ENCODE peak calls at places on chromosomes 1 and 21, in six cellular contexts. One of them, this sample, is unnamed. For H3K4me1, the result is how much of the 10 kb centered on the place peaks cover.

GRCh38 chr1:112465122-112465521 is 43.6 kb upstream of the WNT2B start:
- DNase-seq in upper lobe of left lung: no peak
- DNase-seq in HCT116: no peak
- DNase-seq in K562: no peak
- DNase-seq in stomach: no peak
- DNase-seq in endothelial cell of umbilical vein: peak
- DNase-seq in this sample: no peak

GRCh38 chr1:55262822-55263221 is 47.7 kb upstream of the USP24 start:
- DNase-seq in upper lobe of left lung: no peak
- DNase-seq in HCT116: no peak
- DNase-seq in K562: no peak
- DNase-seq in stomach: no peak
- DNase-seq in endothelial cell of umbilical vein: no peak
- DNase-seq in this sample: no peak

GRCh38 chr21:16424331-16424749 is 694.6 kb downstream of the USP25 start:
- DNase-seq in upper lobe of left lung: no peak
- DNase-seq in HCT116: no peak
- DNase-seq in K562: no peak
- DNase-seq in stomach: no peak
- DNase-seq in endothelial cell of umbilical vein: peak
- DNase-seq in this sample: no peak

GRCh38 chr21:16873581-16873980 is 639.3 kb upstream of the CXADR start:
- DNase-seq in upper lobe of left lung: no peak
- DNase-seq in HCT116: no peak
- DNase-seq in K562: no peak
- DNase-seq in stomach: no peak
- DNase-seq in endothelial cell of umbilical vein: no peak
- DNase-seq in this sample: no peak

GRCh38 chr1:27026621-27027574 is 14.2 kb upstream of the TENT5B start:
- DNase-seq in upper lobe of left lung: peak
- DNase-seq in HCT116: peak
- DNase-seq in K562: peak
- DNase-seq in stomach: peak
- DNase-seq in endothelial cell of umbilical vein: no peak
- DNase-seq in this sample: peak

GRCh38 chr1:112423207-112423606 is 27.2 kb downstream of the CTTNBP2NL start:
- DNase-seq in upper lobe of left lung: no peak
- DNase-seq in HCT116: no peak
- DNase-seq in K562: no peak
- DNase-seq in stomach: no peak
- DNase-seq in endothelial cell of umbilical vein: no peak
- DNase-seq in this sample: no peak

GRCh38 chr1:25135903-25136302 is 96.4 kb downstream of the SYF2 start:
- DNase-seq in upper lobe of left lung: no peak
- DNase-seq in HCT116: no peak
- DNase-seq in K562: no peak
- DNase-seq in stomach: no peak
- DNase-seq in endothelial cell of umbilical vein: no peak
- DNase-seq in this sample: no peak

GRCh38 chr1:32250893-32251716 is at the start of gene LCK:
- DNase-seq in upper lobe of left lung: no peak
- DNase-seq in HCT116: no peak
- DNase-seq in K562: no peak
- DNase-seq in stomach: no peak
- DNase-seq in endothelial cell of umbilical vein: no peak
- DNase-seq in this sample: peak

GRCh38 chr1:193115629-193116227 is 6.1 kb upstream of the CDC73 start:
- DNase-seq in upper lobe of left lung: peak
- DNase-seq in HCT116: peak
- DNase-seq in K562: peak
- DNase-seq in stomach: no peak
- DNase-seq in endothelial cell of umbilical vein: peak
- DNase-seq in this sample: no peak

GRCh38 chr1:210597555-210598134 is 268.9 kb downstream of the HHAT start:
- DNase-seq in upper lobe of left lung: peak
- DNase-seq in HCT116: no peak
- DNase-seq in K562: peak
- DNase-seq in stomach: no peak
- DNase-seq in endothelial cell of umbilical vein: no peak
- DNase-seq in this sample: no peak

GRCh38 chr1:32741417-32742131 is 39.0 kb upstream of the SYNC start:
- DNase-seq in upper lobe of left lung: no peak
- DNase-seq in HCT116: no peak
- DNase-seq in K562: peak
- DNase-seq in stomach: no peak
- DNase-seq in endothelial cell of umbilical vein: no peak
- DNase-seq in this sample: peak

GRCh38 chr1:74935446-74935845 is 198.7 kb upstream of the LHX8 start:
- DNase-seq in upper lobe of left lung: no peak
- DNase-seq in HCT116: no peak
- DNase-seq in K562: no peak
- DNase-seq in stomach: no peak
- DNase-seq in endothelial cell of umbilical vein: no peak
- DNase-seq in this sample: no peak

GRCh38 chr1:218412181-218412580 is 67.0 kb downstream of the TGFB2 start:
- DNase-seq in upper lobe of left lung: no peak
- DNase-seq in HCT116: no peak
- DNase-seq in K562: no peak
- DNase-seq in stomach: no peak
- DNase-seq in endothelial cell of umbilical vein: no peak
- DNase-seq in this sample: no peak

GRCh38 chr21:27339902-27340301 is 373.0 kb upstream of the ADAMTS5 start:
- DNase-seq in upper lobe of left lung: no peak
- DNase-seq in HCT116: no peak
- DNase-seq in K562: no peak
- DNase-seq in stomach: no peak
- DNase-seq in endothelial cell of umbilical vein: no peak
- DNase-seq in this sample: no peak

GRCh38 chr21:44354775-44355771 is 1.7 kb downstream of the TRPM2 start:
- DNase-seq in upper lobe of left lung: no peak
- DNase-seq in HCT116: no peak
- DNase-seq in K562: no peak
- DNase-seq in stomach: no peak
- DNase-seq in endothelial cell of umbilical vein: no peak
- DNase-seq in this sample: no peak

GRCh38 chr1:154878371-154879355 is 8.6 kb upstream of the KCNN3 start:
- DNase-seq in upper lobe of left lung: peak
- DNase-seq in HCT116: peak
- DNase-seq in K562: peak
- DNase-seq in stomach: peak
- DNase-seq in endothelial cell of umbilical vein: peak
- DNase-seq in this sample: peak

GRCh38 chr1:20074046-20074724 is 4.2 kb downstream of the PLA2G5 start:
- DNase-seq in upper lobe of left lung: no peak
- DNase-seq in HCT116: no peak
- DNase-seq in K562: no peak
- DNase-seq in stomach: no peak
- DNase-seq in endothelial cell of umbilical vein: no peak
- DNase-seq in this sample: no peak

GRCh38 chr1:169414927-169415326 is 12.3 kb downstream of the CCDC181 start:
- DNase-seq in upper lobe of left lung: no peak
- DNase-seq in HCT116: no peak
- DNase-seq in K562: no peak
- DNase-seq in stomach: no peak
- DNase-seq in endothelial cell of umbilical vein: no peak
- DNase-seq in this sample: no peak

GRCh38 chr1:190849346-190849745 is 371.7 kb upstream of the BRINP3 start:
- DNase-seq in upper lobe of left lung: no peak
- DNase-seq in HCT116: no peak
- DNase-seq in K562: no peak
- DNase-seq in stomach: no peak
- DNase-seq in endothelial cell of umbilical vein: no peak
- DNase-seq in this sample: no peak

GRCh38 chr1:62800825-62801306 is 16.9 kb downstream of the ATG4C start:
- DNase-seq in upper lobe of left lung: no peak
- DNase-seq in HCT116: no peak
- DNase-seq in K562: no peak
- DNase-seq in stomach: no peak
- DNase-seq in endothelial cell of umbilical vein: peak
- DNase-seq in this sample: no peak

GRCh38 chr1:34975312-34975711 is 9.8 kb downstream of the TMEM35B start:
- DNase-seq in upper lobe of left lung: no peak
- DNase-seq in HCT116: no peak
- DNase-seq in K562: no peak
- DNase-seq in stomach: no peak
- DNase-seq in endothelial cell of umbilical vein: no peak
- DNase-seq in this sample: no peak

GRCh38 chr21:28436286-28436932 is 556.3 kb downstream of the LTN1 start:
- DNase-seq in upper lobe of left lung: no peak
- DNase-seq in HCT116: no peak
- DNase-seq in K562: no peak
- DNase-seq in stomach: no peak
- DNase-seq in endothelial cell of umbilical vein: peak
- DNase-seq in this sample: no peak

GRCh38 chr1:240609527-240610060 is 2.4 kb downstream of the GREM2 start:
- DNase-seq in upper lobe of left lung: no peak
- DNase-seq in HCT116: no peak
- DNase-seq in K562: no peak
- DNase-seq in stomach: no peak
- DNase-seq in endothelial cell of umbilical vein: no peak
- DNase-seq in this sample: no peak

GRCh38 chr1:240611228-240611618 is 732 bp downstream of the GREM2 start:
- DNase-seq in upper lobe of left lung: no peak
- DNase-seq in HCT116: no peak
- DNase-seq in K562: no peak
- DNase-seq in stomach: no peak
- DNase-seq in endothelial cell of umbilical vein: no peak
- DNase-seq in this sample: no peak

GRCh38 chr1:240607006-240607405 is 4.9 kb downstream of the GREM2 start:
- DNase-seq in upper lobe of left lung: no peak
- DNase-seq in HCT116: no peak
- DNase-seq in K562: no peak
- DNase-seq in stomach: no peak
- DNase-seq in endothelial cell of umbilical vein: no peak
- DNase-seq in this sample: peak

GRCh38 chr1:240611619-240612490 is at the start of gene GREM2:
- DNase-seq in upper lobe of left lung: peak
- DNase-seq in HCT116: no peak
- DNase-seq in K562: no peak
- DNase-seq in stomach: peak
- DNase-seq in endothelial cell of umbilical vein: peak
- DNase-seq in this sample: peak

DNA sequence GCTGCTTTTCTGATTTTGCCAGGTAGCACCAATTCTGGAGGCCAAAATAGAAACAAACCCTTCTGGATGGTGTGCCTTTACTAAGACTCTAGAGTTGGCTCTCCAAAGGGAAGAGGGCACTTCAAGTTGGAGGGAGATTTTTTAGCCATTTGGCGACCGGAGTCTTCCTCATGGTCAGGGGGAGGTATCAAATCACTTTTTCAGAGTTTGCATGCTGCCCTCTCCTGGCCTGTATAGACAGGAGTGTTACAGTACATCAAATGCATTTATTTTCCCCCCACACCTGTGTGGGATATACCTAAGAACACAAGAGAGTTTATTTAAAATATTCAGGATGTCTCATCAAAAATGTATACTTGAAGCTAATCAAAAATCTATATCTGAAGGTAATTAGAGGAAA is 3.2 kb downstream of the GREM2 start:
- DNase-seq in upper lobe of left lung: no peak
- DNase-seq in HCT116: no peak
- DNase-seq in K562: peak
- DNase-seq in stomach: no peak
- DNase-seq in endothelial cell of umbilical vein: no peak
- DNase-seq in this sample: peak
- TF ChIP-seq CTCF in upper lobe of left lung: peak
- TF ChIP-seq CTCF in HCT116: no peak
- TF ChIP-seq CTCF in K562: no peak
- TF ChIP-seq CTCF in stomach: no peak
- TF ChIP-seq CTCF in endothelial cell of umbilical vein: no peak
- TF ChIP-seq CTCF in this sample: peak

GRCh38 chr1:182682898-182683501 is 1.4 kb downstream of the RGS8 start:
- DNase-seq in upper lobe of left lung: no peak
- DNase-seq in HCT116: no peak
- DNase-seq in K562: no peak
- DNase-seq in stomach: no peak
- DNase-seq in endothelial cell of umbilical vein: no peak
- DNase-seq in this sample: no peak

GRCh38 chr1:182685186-182685585 is 799 bp upstream of the RGS8 start:
- DNase-seq in upper lobe of left lung: no peak
- DNase-seq in HCT116: no peak
- DNase-seq in K562: no peak
- DNase-seq in stomach: no peak
- DNase-seq in endothelial cell of umbilical vein: no peak
- DNase-seq in this sample: no peak

GRCh38 chr1:182687361-182687760 is 3.0 kb upstream of the RGS8 start:
- DNase-seq in upper lobe of left lung: peak
- DNase-seq in HCT116: peak
- DNase-seq in K562: no peak
- DNase-seq in stomach: no peak
- DNase-seq in endothelial cell of umbilical vein: no peak
- DNase-seq in this sample: no peak

GRCh38 chr1:182681516-182681915 is 2.9 kb downstream of the RGS8 start:
- DNase-seq in upper lobe of left lung: no peak
- DNase-seq in HCT116: no peak
- DNase-seq in K562: no peak
- DNase-seq in stomach: no peak
- DNase-seq in endothelial cell of umbilical vein: no peak
- DNase-seq in this sample: no peak

GRCh38 chr1:182684128-182684828 is at the start of gene RGS8:
- DNase-seq in upper lobe of left lung: no peak
- DNase-seq in HCT116: no peak
- DNase-seq in K562: no peak
- DNase-seq in stomach: no peak
- DNase-seq in endothelial cell of umbilical vein: no peak
- DNase-seq in this sample: no peak
- H3K4me1 ChIP-seq in upper lobe of left lung: under half
- H3K4me1 ChIP-seq in HCT116: under half
- H3K4me1 ChIP-seq in K562: under half
- H3K4me1 ChIP-seq in stomach: under half
- H3K4me1 ChIP-seq in endothelial cell of umbilical vein: under half
- H3K4me1 ChIP-seq in this sample: under half

DNA sequence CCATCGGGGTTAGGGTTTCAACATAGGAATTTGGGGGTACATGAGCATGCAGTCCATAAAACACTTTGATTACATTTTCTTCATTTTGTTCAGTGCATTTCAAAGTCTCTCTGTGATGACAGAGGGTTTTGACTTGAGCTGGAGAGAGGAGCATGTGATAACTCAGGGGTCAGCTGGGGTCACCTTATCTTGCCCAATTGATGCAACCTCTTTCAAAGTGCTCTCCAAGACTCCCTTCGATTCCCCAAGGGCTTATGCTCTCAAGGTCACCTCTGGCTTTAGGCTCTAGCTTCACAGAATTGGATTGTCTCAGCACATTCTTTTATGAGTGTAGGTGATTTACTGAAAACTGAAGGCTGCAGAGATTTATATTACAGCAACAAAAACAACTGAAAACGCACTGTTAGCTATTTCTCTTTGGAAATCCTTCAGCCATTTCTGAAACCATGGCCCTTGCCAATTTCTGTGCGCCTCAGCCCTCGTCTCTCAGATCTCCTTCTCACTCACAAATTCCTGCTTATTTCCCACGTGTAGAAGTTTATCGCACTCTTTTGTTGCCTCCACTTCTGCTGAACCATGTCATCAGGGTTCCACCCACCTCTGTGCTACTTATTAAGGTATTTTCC is 34.5 kb upstream of the MAP1LC3C start:
- DNase-seq in upper lobe of left lung: no peak
- DNase-seq in HCT116: no peak
- DNase-seq in K562: peak
- DNase-seq in stomach: no peak
- DNase-seq in endothelial cell of umbilical vein: no peak
- DNase-seq in this sample: no peak
- TF ChIP-seq POLR2AphosphoS5 in upper lobe of left lung: no peak
- TF ChIP-seq POLR2AphosphoS5 in HCT116: no peak
- TF ChIP-seq POLR2AphosphoS5 in K562: no peak
- TF ChIP-seq POLR2AphosphoS5 in stomach: no peak
- TF ChIP-seq POLR2AphosphoS5 in endothelial cell of umbilical vein: no peak
- TF ChIP-seq POLR2AphosphoS5 in this sample: no peak

GRCh38 chr1:29453502-29454240 is 217.3 kb downstream of the PTPRU start:
- DNase-seq in upper lobe of left lung: no peak
- DNase-seq in HCT116: peak
- DNase-seq in K562: peak
- DNase-seq in stomach: no peak
- DNase-seq in endothelial cell of umbilical vein: peak
- DNase-seq in this sample: no peak
- TF ChIP-seq CTCF in upper lobe of left lung: peak
- TF ChIP-seq CTCF in HCT116: peak
- TF ChIP-seq CTCF in K562: peak
- TF ChIP-seq CTCF in stomach: no peak
- TF ChIP-seq CTCF in endothelial cell of umbilical vein: peak
- TF ChIP-seq CTCF in this sample: no peak